ENCODE peak calls at places on chromosomes 1 and 21, in seven cellular contexts. One of them, this sample, is unnamed.

GRCh38 chr1:33473900-33474299 is 1.5 kb downstream of the ZSCAN20 start:
- DNase-seq in OCI-LY7: no peak
- DNase-seq in left lung: no peak
- DNase-seq in sigmoid colon: no peak
- DNase-seq in lower lobe of right lung: no peak
- DNase-seq in pancreas: no peak
- DNase-seq in brain microvascular endothelial cell: no peak
- DNase-seq in this sample: no peak

GRCh38 chr1:11651017-11651416 is 3.2 kb downstream of the FBXO2 start:
- DNase-seq in left lung: no peak
- DNase-seq in pancreas: no peak
- DNase-seq in OCI-LY7: no peak
- DNase-seq in sigmoid colon: no peak
- DNase-seq in lower lobe of right lung: no peak
- DNase-seq in brain microvascular endothelial cell: no peak
- DNase-seq in this sample: no peak

GRCh38 chr1:64743954-64744491 is 852 bp upstream of the RAVER2 start:
- DNase-seq in brain microvascular endothelial cell: no peak
- DNase-seq in lower lobe of right lung: no peak
- DNase-seq in sigmoid colon: no peak
- DNase-seq in left lung: no peak
- DNase-seq in OCI-LY7: no peak
- DNase-seq in pancreas: no peak
- DNase-seq in this sample: no peak

GRCh38 chr1:226820935-226821718 is 49.3 kb upstream of the PSEN2 start:
- DNase-seq in pancreas: peak
- DNase-seq in lower lobe of right lung: peak
- DNase-seq in left lung: no peak
- DNase-seq in sigmoid colon: peak
- DNase-seq in brain microvascular endothelial cell: peak
- DNase-seq in OCI-LY7: no peak
- DNase-seq in this sample: no peak

GRCh38 chr21:27248791-27249190 is 281.9 kb upstream of the ADAMTS5 start:
- DNase-seq in brain microvascular endothelial cell: no peak
- DNase-seq in left lung: no peak
- DNase-seq in OCI-LY7: no peak
- DNase-seq in sigmoid colon: no peak
- DNase-seq in pancreas: no peak
- DNase-seq in lower lobe of right lung: no peak
- DNase-seq in this sample: no peak

GRCh38 chr1:99527078-99527477 is 118.8 kb upstream of the PALMD start:
- DNase-seq in OCI-LY7: no peak
- DNase-seq in lower lobe of right lung: no peak
- DNase-seq in brain microvascular endothelial cell: no peak
- DNase-seq in pancreas: no peak
- DNase-seq in sigmoid colon: no peak
- DNase-seq in left lung: no peak
- DNase-seq in this sample: no peak

GRCh38 chr1:187383366-187383765 is 554.6 kb downstream of the PLA2G4A start:
- DNase-seq in OCI-LY7: no peak
- DNase-seq in left lung: no peak
- DNase-seq in pancreas: no peak
- DNase-seq in lower lobe of right lung: no peak
- DNase-seq in brain microvascular endothelial cell: no peak
- DNase-seq in sigmoid colon: no peak
- DNase-seq in this sample: no peak

GRCh38 chr1:245128381-245128780 is 26.4 kb upstream of the KIF26B start:
- DNase-seq in brain microvascular endothelial cell: no peak
- DNase-seq in OCI-LY7: no peak
- DNase-seq in left lung: no peak
- DNase-seq in pancreas: no peak
- DNase-seq in lower lobe of right lung: no peak
- DNase-seq in sigmoid colon: no peak
- DNase-seq in this sample: no peak

GRCh38 chr1:25786887-25787286 is 13.1 kb upstream of the SELENON start:
- DNase-seq in pancreas: no peak
- DNase-seq in brain microvascular endothelial cell: no peak
- DNase-seq in lower lobe of right lung: no peak
- DNase-seq in OCI-LY7: no peak
- DNase-seq in sigmoid colon: no peak
- DNase-seq in left lung: no peak
- DNase-seq in this sample: no peak

GRCh38 chr1:3895951-3896325 is 4.1 kb downstream of the C1orf174 start:
- DNase-seq in left lung: peak
- DNase-seq in lower lobe of right lung: peak
- DNase-seq in brain microvascular endothelial cell: no peak
- DNase-seq in pancreas: no peak
- DNase-seq in OCI-LY7: no peak
- DNase-seq in sigmoid colon: no peak
- DNase-seq in this sample: no peak

DNA sequence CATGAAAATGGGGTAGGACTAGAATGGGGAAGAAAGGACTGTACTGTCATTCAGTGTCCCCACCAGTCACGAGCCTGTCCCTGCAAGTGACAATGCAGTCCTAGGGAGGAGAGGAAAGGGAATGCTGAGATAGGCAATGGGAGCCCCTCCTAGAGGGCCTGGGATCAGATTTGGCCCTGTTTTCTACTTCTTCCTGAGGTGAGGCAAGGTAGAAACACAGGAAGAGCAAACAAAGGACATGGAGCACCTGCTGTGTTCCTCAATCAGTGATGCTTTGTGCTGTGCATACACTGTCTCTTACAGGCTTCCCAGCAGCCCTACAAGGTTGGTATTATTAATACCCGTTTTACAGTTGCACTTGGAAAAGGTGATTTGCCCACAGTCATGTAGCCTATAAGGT is 6.1 kb downstream of the FABP3 start:
- DNase-seq in sigmoid colon: no peak
- DNase-seq in OCI-LY7: no peak
- DNase-seq in brain microvascular endothelial cell: no peak
- DNase-seq in lower lobe of right lung: no peak
- DNase-seq in pancreas: no peak
- DNase-seq in left lung: no peak
- DNase-seq in this sample: no peak
- H3K27ac ChIP-seq in sigmoid colon: no peak
- H3K27ac ChIP-seq in OCI-LY7: no peak
- H3K27ac ChIP-seq in brain microvascular endothelial cell: no peak
- H3K27ac ChIP-seq in lower lobe of right lung: no peak
- H3K27ac ChIP-seq in pancreas: no peak
- H3K27ac ChIP-seq in left lung: no peak
- H3K27ac ChIP-seq in this sample: no peak

DNA sequence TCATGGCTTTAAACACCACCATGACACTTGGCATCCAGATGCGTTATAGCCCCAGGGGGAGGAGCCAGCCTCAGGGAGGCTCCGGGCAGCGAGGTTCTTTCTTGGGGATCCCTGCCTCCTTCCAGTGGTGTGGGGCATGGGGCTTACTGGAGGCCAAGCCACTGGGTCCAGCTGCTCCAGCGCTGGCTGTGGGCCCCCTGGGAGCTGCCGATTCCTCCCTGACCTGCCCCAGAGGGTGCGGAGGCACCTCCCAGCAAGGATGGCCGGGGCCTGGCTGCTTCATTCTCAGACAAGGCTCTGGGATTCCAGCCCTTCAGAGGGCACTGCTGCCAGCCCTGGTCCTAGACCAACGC is 159.3 kb downstream of the PEX14 start:
- DNase-seq in lower lobe of right lung: no peak
- DNase-seq in sigmoid colon: no peak
- DNase-seq in OCI-LY7: no peak
- DNase-seq in left lung: peak
- DNase-seq in pancreas: no peak
- DNase-seq in brain microvascular endothelial cell: no peak
- DNase-seq in this sample: no peak
- H3K27ac ChIP-seq in lower lobe of right lung: peak
- H3K27ac ChIP-seq in sigmoid colon: peak
- H3K27ac ChIP-seq in OCI-LY7: no peak
- H3K27ac ChIP-seq in left lung: peak
- H3K27ac ChIP-seq in pancreas: no peak
- H3K27ac ChIP-seq in brain microvascular endothelial cell: no peak
- H3K27ac ChIP-seq in this sample: no peak

DNA sequence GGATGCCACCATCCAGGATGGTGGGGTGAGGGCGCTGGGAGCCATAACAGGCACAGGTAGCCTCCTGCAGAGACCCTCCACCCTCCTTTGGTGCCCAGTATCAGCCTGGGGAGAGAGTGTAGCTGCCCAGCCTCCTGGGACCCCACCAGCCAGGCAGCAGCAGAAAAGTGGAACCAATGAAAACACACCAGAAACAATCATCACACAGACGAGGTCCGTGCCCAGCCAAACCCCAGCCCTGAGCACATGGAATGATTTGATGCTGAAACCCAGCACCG is 285.1 kb downstream of the PTPRU start:
- DNase-seq in pancreas: no peak
- DNase-seq in left lung: no peak
- DNase-seq in sigmoid colon: peak
- DNase-seq in brain microvascular endothelial cell: no peak
- DNase-seq in OCI-LY7: no peak
- DNase-seq in lower lobe of right lung: no peak
- DNase-seq in this sample: no peak
- H3K27ac ChIP-seq in pancreas: no peak
- H3K27ac ChIP-seq in left lung: no peak
- H3K27ac ChIP-seq in sigmoid colon: no peak
- H3K27ac ChIP-seq in brain microvascular endothelial cell: no peak
- H3K27ac ChIP-seq in OCI-LY7: no peak
- H3K27ac ChIP-seq in lower lobe of right lung: no peak
- H3K27ac ChIP-seq in this sample: no peak

GRCh38 chr1:228081578-228082259 is 789 bp upstream of the ARF1 start:
- DNase-seq in brain microvascular endothelial cell: no peak
- DNase-seq in left lung: peak
- DNase-seq in pancreas: no peak
- DNase-seq in lower lobe of right lung: peak
- DNase-seq in sigmoid colon: no peak
- DNase-seq in OCI-LY7: peak
- DNase-seq in this sample: no peak
- H3K27ac ChIP-seq in brain microvascular endothelial cell: peak
- H3K27ac ChIP-seq in left lung: peak
- H3K27ac ChIP-seq in pancreas: peak
- H3K27ac ChIP-seq in lower lobe of right lung: peak
- H3K27ac ChIP-seq in sigmoid colon: peak
- H3K27ac ChIP-seq in OCI-LY7: peak
- H3K27ac ChIP-seq in this sample: peak

GRCh38 chr1:244046907-244047738 is 4.0 kb upstream of the ZBTB18 start:
- DNase-seq in left lung: no peak
- DNase-seq in brain microvascular endothelial cell: peak
- DNase-seq in lower lobe of right lung: no peak
- DNase-seq in OCI-LY7: no peak
- DNase-seq in pancreas: peak
- DNase-seq in sigmoid colon: no peak
- DNase-seq in this sample: no peak
- H3K27ac ChIP-seq in left lung: peak
- H3K27ac ChIP-seq in brain microvascular endothelial cell: peak
- H3K27ac ChIP-seq in lower lobe of right lung: peak
- H3K27ac ChIP-seq in OCI-LY7: peak
- H3K27ac ChIP-seq in pancreas: peak
- H3K27ac ChIP-seq in sigmoid colon: peak
- H3K27ac ChIP-seq in this sample: peak

GRCh38 chr21:36700295-36700960 is 1.5 kb downstream of the SIM2 start:
- DNase-seq in OCI-LY7: no peak
- DNase-seq in brain microvascular endothelial cell: no peak
- DNase-seq in left lung: no peak
- DNase-seq in lower lobe of right lung: no peak
- DNase-seq in pancreas: no peak
- DNase-seq in sigmoid colon: no peak
- DNase-seq in this sample: no peak

GRCh38 chr21:36701912-36702621 is 3.2 kb downstream of the SIM2 start:
- DNase-seq in brain microvascular endothelial cell: no peak
- DNase-seq in pancreas: no peak
- DNase-seq in lower lobe of right lung: no peak
- DNase-seq in sigmoid colon: no peak
- DNase-seq in left lung: no peak
- DNase-seq in OCI-LY7: no peak
- DNase-seq in this sample: no peak

GRCh38 chr21:36702622-36702968 is 3.7 kb downstream of the SIM2 start:
- DNase-seq in pancreas: no peak
- DNase-seq in OCI-LY7: no peak
- DNase-seq in brain microvascular endothelial cell: no peak
- DNase-seq in left lung: no peak
- DNase-seq in lower lobe of right lung: no peak
- DNase-seq in sigmoid colon: no peak
- DNase-seq in this sample: no peak

GRCh38 chr21:36699546-36700294 is 805 bp downstream of the SIM2 start:
- DNase-seq in left lung: peak
- DNase-seq in sigmoid colon: no peak
- DNase-seq in OCI-LY7: no peak
- DNase-seq in pancreas: no peak
- DNase-seq in lower lobe of right lung: no peak
- DNase-seq in brain microvascular endothelial cell: no peak
- DNase-seq in this sample: no peak

DNA sequence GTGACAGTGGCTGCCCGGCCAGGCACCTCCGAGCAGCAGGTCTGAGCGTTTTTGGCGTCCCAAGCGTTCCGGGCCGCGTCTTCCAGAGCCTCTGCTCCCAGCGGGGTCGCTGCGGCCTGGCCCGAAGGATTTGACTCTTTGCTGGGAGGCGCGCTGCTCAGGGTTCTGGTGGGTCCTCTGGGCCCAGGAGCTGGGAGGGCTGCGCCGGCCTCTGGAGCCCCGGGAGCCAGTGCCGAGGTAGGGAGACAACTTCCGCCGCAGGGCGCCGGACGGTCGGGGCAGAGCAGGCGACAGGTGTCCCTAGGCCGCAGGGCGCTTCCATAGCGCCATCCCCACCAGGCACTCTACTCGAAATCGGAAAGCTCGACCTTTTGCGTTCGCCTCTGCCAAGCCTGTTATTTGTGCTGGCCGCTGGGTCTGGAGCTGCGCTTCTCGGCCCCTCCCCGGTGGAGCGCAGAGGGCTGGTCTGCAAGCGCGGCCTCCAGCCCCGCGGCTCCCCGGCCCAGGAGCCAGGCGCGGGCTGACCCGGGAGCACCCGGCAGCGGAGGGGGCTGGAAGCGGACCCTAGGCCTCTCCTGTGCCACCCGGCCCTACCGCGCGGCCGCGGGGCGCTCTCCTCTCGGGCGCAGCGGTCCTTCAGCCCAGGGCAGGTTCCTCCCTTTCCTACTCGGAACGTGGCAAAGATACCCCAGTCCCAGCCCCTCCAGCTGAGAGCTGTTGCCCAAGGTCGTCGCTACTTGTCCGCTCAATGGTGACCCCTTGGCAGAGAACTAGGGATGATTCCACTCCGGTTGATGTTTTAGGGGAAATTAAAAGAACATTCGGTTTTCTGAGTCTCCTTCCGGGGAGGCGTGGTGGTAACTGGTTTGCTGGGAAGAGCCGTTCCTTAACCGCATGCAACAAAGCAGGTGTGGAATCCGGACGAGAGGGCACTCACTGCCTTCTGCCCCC is 2.3 kb downstream of the SIM2 start:
- DNase-seq in OCI-LY7: no peak
- DNase-seq in left lung: peak
- DNase-seq in sigmoid colon: no peak
- DNase-seq in pancreas: no peak
- DNase-seq in brain microvascular endothelial cell: no peak
- DNase-seq in lower lobe of right lung: no peak
- DNase-seq in this sample: no peak
- H3K27ac ChIP-seq in OCI-LY7: no peak
- H3K27ac ChIP-seq in left lung: no peak
- H3K27ac ChIP-seq in sigmoid colon: no peak
- H3K27ac ChIP-seq in pancreas: no peak
- H3K27ac ChIP-seq in brain microvascular endothelial cell: no peak
- H3K27ac ChIP-seq in lower lobe of right lung: no peak
- H3K27ac ChIP-seq in this sample: no peak

GRCh38 chr21:14545906-14546480 is at the start of gene SAMSN1:
- DNase-seq in brain microvascular endothelial cell: peak
- DNase-seq in left lung: no peak
- DNase-seq in OCI-LY7: no peak
- DNase-seq in sigmoid colon: peak
- DNase-seq in pancreas: no peak
- DNase-seq in lower lobe of right lung: peak
- DNase-seq in this sample: peak
- H3K27ac ChIP-seq in brain microvascular endothelial cell: no peak
- H3K27ac ChIP-seq in left lung: peak
- H3K27ac ChIP-seq in OCI-LY7: no peak
- H3K27ac ChIP-seq in sigmoid colon: peak
- H3K27ac ChIP-seq in pancreas: no peak
- H3K27ac ChIP-seq in lower lobe of right lung: peak
- H3K27ac ChIP-seq in this sample: peak

GRCh38 chr21:34986561-34987533 is 62.3 kb downstream of the RUNX1 start:
- DNase-seq in sigmoid colon: peak
- DNase-seq in pancreas: no peak
- DNase-seq in OCI-LY7: no peak
- DNase-seq in brain microvascular endothelial cell: peak
- DNase-seq in lower lobe of right lung: no peak
- DNase-seq in left lung: no peak
- DNase-seq in this sample: no peak
- H3K27ac ChIP-seq in sigmoid colon: no peak
- H3K27ac ChIP-seq in pancreas: no peak
- H3K27ac ChIP-seq in OCI-LY7: no peak
- H3K27ac ChIP-seq in brain microvascular endothelial cell: peak
- H3K27ac ChIP-seq in lower lobe of right lung: peak
- H3K27ac ChIP-seq in left lung: peak
- H3K27ac ChIP-seq in this sample: no peak